ENCODE peak calls at places on chromosomes 12 and 14, in five cellular contexts. W, Z, K, P and I are unnamed samples.

GRCh38 chr12:89333564-89334252 is 18.6 kb downstream of the DUSP6 start:
- DNase-seq in K (no peak), P (no peak), Z (no peak), W (no peak), I (no peak)

GRCh38 chr14:20516921-20517320 is 11.6 kb downstream of the RNASE10 start:
- DNase-seq in W (peak), K (no peak), P (peak), Z (peak), I (no peak)

GRCh38 chr14:102804858-102805257 is 27.6 kb downstream of the TRAF3 start:
- DNase-seq in P (no peak), Z (no peak), W (no peak), K (no peak), I (no peak)

GRCh38 chr12:104747956-104748355 is 210.1 kb downstream of the SLC41A2 start:
- DNase-seq in K (no peak), P (no peak), W (no peak), Z (no peak), I (no peak)

GRCh38 chr12:70849265-70849960 is 71.1 kb downstream of the PTPRR start:
- DNase-seq in P (peak), K (no peak), Z (peak), W (peak), I (no peak)

GRCh38 chr12:49110191-49111155 is at the start of gene LMBR1L:
- DNase-seq in W (peak), Z (peak), P (peak), K (peak), I (peak)

GRCh38 chr14:74683406-74683805 is 29.5 kb downstream of the AREL1 start:
- DNase-seq in K (no peak), Z (no peak), W (no peak), P (no peak), I (no peak)

GRCh38 chr12:28313631-28314030 is 123.4 kb downstream of the CCDC91 start:
- DNase-seq in Z (peak), W (peak), K (no peak), P (peak), I (no peak)

GRCh38 chr12:46523446-46523845 is 150.9 kb upstream of the SLC38A2 start:
- DNase-seq in K (no peak), Z (no peak), P (peak), W (no peak), I (no peak)

GRCh38 chr14:33548606-33549005 is 402.3 kb downstream of the EGLN3 start:
- DNase-seq in Z (no peak), W (no peak), K (no peak), P (no peak), I (no peak)

GRCh38 chr12:46546634-46547273 is 174.2 kb upstream of the SLC38A2 start:
- DNase-seq in P (no peak), K (no peak), W (no peak), Z (peak), I (no peak)

GRCh38 chr12:81668475-81668874 is 90.7 kb downstream of the PPFIA2 start:
- DNase-seq in W (peak), Z (no peak), K (no peak), P (peak), I (no peak)

GRCh38 chr12:111437816-111438454 is 32.2 kb downstream of the SH2B3 start:
- DNase-seq in Z (peak), W (no peak), P (peak), K (no peak), I (no peak)

GRCh38 chr12:25372002-25372401 is 121.3 kb upstream of the KRAS start:
- DNase-seq in P (no peak), K (no peak), Z (no peak), W (no peak), I (no peak)

GRCh38 chr12:64323476-64324225 is 66.9 kb downstream of the C12orf56 start:
- DNase-seq in P (no peak), K (no peak), W (no peak), Z (no peak), I (no peak)

GRCh38 chr12:27186240-27186839 is 57.7 kb upstream of the STK38L start:
- DNase-seq in P (peak), Z (no peak), K (no peak), W (no peak), I (no peak)

GRCh38 chr12:20370001-20370381 is 1.7 kb downstream of the PDE3A start:
- DNase-seq in P (peak), W (no peak), Z (no peak), K (no peak), I (no peak)

GRCh38 chr12:96422192-96422591 is 22.0 kb upstream of the CDK17 start:
- DNase-seq in P (peak), K (no peak), W (no peak), Z (peak), I (no peak)

GRCh38 chr14:54451961-54452360 is 10.8 kb upstream of the CNIH1 start:
- DNase-seq in P (no peak), K (no peak), W (no peak), Z (no peak), I (no peak)